ENCODE peak calls at places on chromosome 20, in seven cellular contexts. R, O, P, G, L, C and E are unnamed samples.

GRCh38 chr20:47444584-47444983 is 57.1 kb upstream of the NCOA3 start:
- ATAC-seq in R (no peak), O (no peak), P (no peak), G (no peak), L (no peak), C (no peak), E (no peak)

GRCh38 chr20:19682249-19682648 is 75.8 kb upstream of the RIN2 start:
- ATAC-seq in R (no peak), O (no peak), P (no peak), G (no peak), L (no peak), C (no peak), E (peak; percentile 78)

GRCh38 chr20:42082611-42083010 is 464.4 kb upstream of the CHD6 start:
- ATAC-seq in R (no peak), O (no peak), P (no peak), G (no peak), L (no peak), C (no peak), E (no peak)

GRCh38 chr20:32580970-32581838 is 3.9 kb downstream of the NOL4L start:
- ATAC-seq in R (no peak), O (no peak), P (peak; percentile 11), G (peak; percentile 17), L (peak; percentile 17), C (no peak), E (no peak)

GRCh38 chr20:35878113-35878620 is 76.1 kb downstream of the SCAND1 start:
- ATAC-seq in R (no peak), O (no peak), P (no peak), G (no peak), L (no peak), C (no peak), E (no peak)

GRCh38 chr20:4581838-4582237 is 139.9 kb upstream of the PRND start:
- ATAC-seq in R (no peak), O (no peak), P (no peak), G (no peak), L (no peak), C (no peak), E (no peak)

GRCh38 chr20:36384022-36384619 is 78.0 kb downstream of the DLGAP4 start:
- ATAC-seq in R (no peak), O (peak; percentile 44), P (peak; percentile 67), G (peak; percentile 69), L (no peak), C (no peak), E (no peak)

GRCh38 chr20:5549200-5549599 is 201.0 kb upstream of the SHLD1 start:
- ATAC-seq in R (no peak), O (no peak), P (no peak), G (no peak), L (peak; percentile 86), C (no peak), E (no peak)

GRCh38 chr20:35134472-35134871 is 12.7 kb downstream of the EDEM2 start:
- ATAC-seq in R (no peak), O (no peak), P (no peak), G (no peak), L (no peak), C (no peak), E (no peak)

GRCh38 chr20:31868853-31869672 is 1.3 kb downstream of the DUSP15 start:
- ATAC-seq in R (no peak), O (no peak), P (no peak), G (no peak), L (no peak), C (no peak), E (no peak)

GRCh38 chr20:846894-847278 is 13.4 kb downstream of the FAM110A start:
- ATAC-seq in R (peak; percentile 55), O (peak; percentile 51), P (peak; percentile 20), G (peak; percentile 54), L (peak; percentile 27), C (no peak), E (peak; percentile 63)

GRCh38 chr20:50472693-50473610 is 37.2 kb upstream of the PTPN1 start:
- ATAC-seq in R (no peak), O (no peak), P (peak; percentile 75), G (no peak), L (no peak), C (no peak), E (peak; percentile 71)

GRCh38 chr20:22762576-22763256 is 178.3 kb upstream of the FOXA2 start:
- ATAC-seq in R (no peak), O (no peak), P (peak; percentile 64), G (no peak), L (no peak), C (no peak), E (no peak)

GRCh38 chr20:20637998-20638397 is 74.4 kb downstream of the RALGAPA2 start:
- ATAC-seq in R (no peak), O (no peak), P (no peak), G (no peak), L (no peak), C (no peak), E (no peak)

GRCh38 chr20:63858393-63859165 is 2.7 kb upstream of the ABHD16B start:
- ATAC-seq in R (no peak), O (peak; percentile 35), P (peak; percentile 21), G (peak; percentile 24), L (peak; percentile 12), C (peak; percentile 34), E (peak; percentile 28)

GRCh38 chr20:17910828-17911294 is 57.7 kb downstream of the SNX5 start:
- ATAC-seq in R (no peak), O (no peak), P (peak; percentile 83), G (no peak), L (no peak), C (peak; percentile 78), E (no peak)

GRCh38 chr20:34713194-34713943 is 9.2 kb downstream of the TP53INP2 start:
- ATAC-seq in R (no peak), O (no peak), P (no peak), G (no peak), L (peak; percentile 5), C (no peak), E (no peak)

GRCh38 chr20:36499723-36500501 is 41.4 kb upstream of the MYL9 start:
- ATAC-seq in R (peak; percentile 43), O (no peak), P (no peak), G (no peak), L (no peak), C (no peak), E (no peak)

GRCh38 chr20:38123021-38123587 is 42.0 kb downstream of the TGM2 start:
- ATAC-seq in R (no peak), O (no peak), P (peak; percentile 20), G (no peak), L (no peak), C (no peak), E (no peak)

GRCh38 chr20:33463332-33464101 is 20.0 kb upstream of the SNTA1 start:
- ATAC-seq in R (no peak), O (no peak), P (no peak), G (no peak), L (no peak), C (no peak), E (no peak)

GRCh38 chr20:16528078-16528477 is 45.2 kb downstream of the KIF16B start:
- ATAC-seq in R (no peak), O (no peak), P (peak; percentile 86), G (no peak), L (no peak), C (peak; percentile 99), E (no peak)

GRCh38 chr20:2911200-2911599 is 37.9 kb downstream of the PTPRA start:
- ATAC-seq in R (no peak), O (no peak), P (no peak), G (no peak), L (peak; percentile 80), C (no peak), E (no peak)

GRCh38 chr20:48411265-48411664 is 416.5 kb downstream of the PREX1 start:
- ATAC-seq in R (no peak), O (no peak), P (no peak), G (no peak), L (no peak), C (no peak), E (no peak)

GRCh38 chr20:5497556-5497955 is 180.8 kb upstream of the PROKR2 start:
- ATAC-seq in R (no peak), O (no peak), P (no peak), G (no peak), L (no peak), C (no peak), E (no peak)

GRCh38 chr20:63361507-63362425 is 617 bp upstream of the CHRNA4 start:
- ATAC-seq in R (no peak), O (no peak), P (no peak), G (no peak), L (no peak), C (no peak), E (peak; percentile 12)

GRCh38 chr20:34549291-34549928 is 9.1 kb upstream of the MAP1LC3A start:
- ATAC-seq in R (no peak), O (no peak), P (peak; percentile 49), G (no peak), L (no peak), C (no peak), E (no peak)

GRCh38 chr20:61251529-61252393 is at the start of gene CDH4:
- ATAC-seq in R (no peak), O (no peak), P (no peak), G (no peak), L (no peak), C (no peak), E (no peak)

GRCh38 chr20:13238001-13238653 is 17.1 kb downstream of the ISM1 start:
- ATAC-seq in R (no peak), O (no peak), P (no peak), G (no peak), L (no peak), C (no peak), E (no peak)

GRCh38 chr20:36461600-36462439 is 79.5 kb upstream of the MYL9 start:
- ATAC-seq in R (peak; percentile 78), O (peak; percentile 4), P (peak; percentile 7), G (peak; percentile 8), L (no peak), C (peak; percentile 10), E (peak; percentile 21)

GRCh38 chr20:6012166-6012565 is 41.7 kb downstream of the LRRN4 start:
- ATAC-seq in R (no peak), O (no peak), P (no peak), G (no peak), L (no peak), C (no peak), E (no peak)

GRCh38 chr20:2866236-2866635 is 7.0 kb upstream of the PTPRA start:
- ATAC-seq in R (peak; percentile 82), O (peak; percentile 65), P (no peak), G (no peak), L (peak; percentile 34), C (no peak), E (no peak)

GRCh38 chr20:59221049-59221748 is 57.6 kb downstream of the ZNF831 start:
- ATAC-seq in R (no peak), O (no peak), P (no peak), G (no peak), L (peak; percentile 47), C (no peak), E (no peak)

GRCh38 chr20:51416532-51417244 is 125.8 kb downstream of the NFATC2 start:
- ATAC-seq in R (peak; percentile 59), O (peak; percentile 53), P (no peak), G (peak; percentile 18), L (no peak), C (no peak), E (no peak)

GRCh38 chr20:48813930-48814546 is 13.8 kb downstream of the PREX1 start:
- ATAC-seq in R (no peak), O (no peak), P (no peak), G (no peak), L (no peak), C (no peak), E (no peak)

GRCh38 chr20:59010321-59010994 is 3.4 kb upstream of the CTSZ start:
- ATAC-seq in R (no peak), O (no peak), P (peak; percentile 37), G (no peak), L (no peak), C (no peak), E (no peak)

GRCh38 chr20:46672543-46673148 is 16.6 kb downstream of the TP53RK start:
- ATAC-seq in R (no peak), O (no peak), P (no peak), G (no peak), L (no peak), C (no peak), E (no peak)

GRCh38 chr20:47276856-47277541 is 79.5 kb downstream of the ZMYND8 start:
- ATAC-seq in R (no peak), O (no peak), P (no peak), G (no peak), L (no peak), C (no peak), E (no peak)

GRCh38 chr20:35711588-35712209 is 12.5 kb downstream of the ROMO1 start:
- ATAC-seq in R (no peak), O (no peak), P (no peak), G (no peak), L (peak; percentile 46), C (no peak), E (no peak)